ENCODE peak calls at places on chromosomes 3 and 15, in four cellular contexts. One of them, this sample, is unnamed.

GRCh38 chr3:86175593-86175992 is 815.4 kb downstream of the VGLL3 start:
- DNase-seq in Panc1: no peak
- DNase-seq in HepG2: no peak
- DNase-seq in HCT116: no peak
- DNase-seq in this sample: no peak

GRCh38 chr3:48565591-48566400 is 2.2 kb upstream of the UCN2 start:
- DNase-seq in Panc1: no peak
- DNase-seq in HepG2: no peak
- DNase-seq in HCT116: peak; percentile 21
- DNase-seq in this sample: no peak

GRCh38 chr3:156291269-156292123 is 171.1 kb downstream of the KCNAB1 start:
- DNase-seq in Panc1: no peak
- DNase-seq in HepG2: no peak
- DNase-seq in HCT116: no peak
- DNase-seq in this sample: no peak

GRCh38 chr3:156180077-156180476 is 59.7 kb downstream of the KCNAB1 start:
- DNase-seq in Panc1: no peak
- DNase-seq in HepG2: no peak
- DNase-seq in HCT116: no peak
- DNase-seq in this sample: no peak

GRCh38 chr3:11059799-11060115 is 67.2 kb downstream of the SLC6A1 start:
- DNase-seq in Panc1: no peak
- DNase-seq in HepG2: no peak
- DNase-seq in HCT116: no peak
- DNase-seq in this sample: no peak

GRCh38 chr3:169623971-169624370 is 39.5 kb downstream of the MECOM start:
- DNase-seq in Panc1: no peak
- DNase-seq in HepG2: no peak
- DNase-seq in HCT116: no peak
- DNase-seq in this sample: no peak

GRCh38 chr15:51759557-51760070 is 8.2 kb downstream of the TMOD2 start:
- DNase-seq in Panc1: no peak
- DNase-seq in HepG2: peak; percentile 6
- DNase-seq in HCT116: no peak
- DNase-seq in this sample: peak; percentile 50

GRCh38 chr3:197352382-197352781 is 54.0 kb upstream of the DLG1 start:
- DNase-seq in Panc1: no peak
- DNase-seq in HepG2: no peak
- DNase-seq in HCT116: no peak
- DNase-seq in this sample: no peak

GRCh38 chr15:51935466-51936118 is 36.0 kb downstream of the LEO1 start:
- DNase-seq in Panc1: no peak
- DNase-seq in HepG2: no peak
- DNase-seq in HCT116: no peak
- DNase-seq in this sample: no peak

GRCh38 chr3:156847746-156848339 is 21.7 kb downstream of the LEKR1 start:
- DNase-seq in Panc1: no peak
- DNase-seq in HepG2: no peak
- DNase-seq in HCT116: no peak
- DNase-seq in this sample: no peak

GRCh38 chr15:63896336-63897115 is 62.8 kb upstream of the HERC1 start:
- DNase-seq in Panc1: no peak
- DNase-seq in HepG2: peak; percentile 32
- DNase-seq in HCT116: no peak
- DNase-seq in this sample: peak; percentile 87

GRCh38 chr15:60933914-60934885 is 294.9 kb downstream of the RORA start:
- DNase-seq in Panc1: no peak
- DNase-seq in HepG2: no peak
- DNase-seq in HCT116: no peak
- DNase-seq in this sample: no peak

GRCh38 chr3:135871311-135871710 is 94.2 kb upstream of the PPP2R3A start:
- DNase-seq in Panc1: no peak
- DNase-seq in HepG2: no peak
- DNase-seq in HCT116: no peak
- DNase-seq in this sample: no peak

GRCh38 chr15:49696441-49696840 is 75.6 kb downstream of the DTWD1 start:
- DNase-seq in Panc1: no peak
- DNase-seq in HepG2: no peak
- DNase-seq in HCT116: no peak
- DNase-seq in this sample: no peak

GRCh38 chr3:150050510-150050909 is 79.8 kb upstream of the PFN2 start:
- DNase-seq in Panc1: no peak
- DNase-seq in HepG2: no peak
- DNase-seq in HCT116: no peak
- DNase-seq in this sample: peak; percentile 47

GRCh38 chr3:72990701-72991395 is 5.8 kb upstream of the PPP4R2 start:
- DNase-seq in Panc1: no peak
- DNase-seq in HepG2: no peak
- DNase-seq in HCT116: no peak
- DNase-seq in this sample: no peak

GRCh38 chr3:195802261-195802701 is 9.4 kb downstream of the MUC4 start:
- DNase-seq in Panc1: no peak
- DNase-seq in HepG2: no peak
- DNase-seq in HCT116: no peak
- DNase-seq in this sample: no peak

GRCh38 chr3:83567935-83568334 is 1390.9 kb upstream of the CADM2 start:
- DNase-seq in Panc1: no peak
- DNase-seq in HepG2: no peak
- DNase-seq in HCT116: no peak
- DNase-seq in this sample: no peak

GRCh38 chr3:15377961-15378791 is 45.8 kb upstream of the SH3BP5 start:
- DNase-seq in Panc1: peak; percentile 75
- DNase-seq in HepG2: peak; percentile 89
- DNase-seq in HCT116: peak; percentile 91
- DNase-seq in this sample: peak; percentile 83

GRCh38 chr3:71304684-71305083 is 278.8 kb downstream of the FOXP1 start:
- DNase-seq in Panc1: no peak
- DNase-seq in HepG2: peak; percentile 15
- DNase-seq in HCT116: no peak
- DNase-seq in this sample: no peak
- TF ChIP-seq CTCF in Panc1: no peak
- TF ChIP-seq CTCF in HepG2: peak; percentile 49
- TF ChIP-seq CTCF in HCT116: no peak
- TF ChIP-seq CTCF in this sample: no peak

GRCh38 chr3:124088801-124089200 is 96.9 kb upstream of the ROPN1 start:
- DNase-seq in Panc1: no peak
- DNase-seq in HepG2: no peak
- DNase-seq in HCT116: no peak
- DNase-seq in this sample: no peak

GRCh38 chr3:124097362-124098120 is 105.6 kb upstream of the ROPN1 start:
- DNase-seq in Panc1: no peak
- DNase-seq in HepG2: no peak
- DNase-seq in HCT116: no peak
- DNase-seq in this sample: no peak

GRCh38 chr3:124094496-124094895 is 102.6 kb upstream of the ROPN1 start:
- DNase-seq in Panc1: no peak
- DNase-seq in HepG2: no peak
- DNase-seq in HCT116: no peak
- DNase-seq in this sample: peak; percentile 1

GRCh38 chr3:124092811-124093210 is 100.9 kb upstream of the ROPN1 start:
- DNase-seq in Panc1: no peak
- DNase-seq in HepG2: no peak
- DNase-seq in HCT116: no peak
- DNase-seq in this sample: no peak
- TF ChIP-seq TCF7L2 in Panc1: no peak
- TF ChIP-seq TCF7L2 in HepG2: no peak
- TF ChIP-seq TCF7L2 in HCT116: no peak
- TF ChIP-seq TCF7L2 in this sample: no peak

GRCh38 chr3:66638717-66639116 is 137.9 kb upstream of the LRIG1 start:
- DNase-seq in Panc1: no peak
- DNase-seq in HepG2: no peak
- DNase-seq in HCT116: peak; percentile 8
- DNase-seq in this sample: no peak
- TF ChIP-seq CTCF in Panc1: no peak
- TF ChIP-seq CTCF in HepG2: no peak
- TF ChIP-seq CTCF in HCT116: no peak
- TF ChIP-seq CTCF in this sample: no peak

DNA sequence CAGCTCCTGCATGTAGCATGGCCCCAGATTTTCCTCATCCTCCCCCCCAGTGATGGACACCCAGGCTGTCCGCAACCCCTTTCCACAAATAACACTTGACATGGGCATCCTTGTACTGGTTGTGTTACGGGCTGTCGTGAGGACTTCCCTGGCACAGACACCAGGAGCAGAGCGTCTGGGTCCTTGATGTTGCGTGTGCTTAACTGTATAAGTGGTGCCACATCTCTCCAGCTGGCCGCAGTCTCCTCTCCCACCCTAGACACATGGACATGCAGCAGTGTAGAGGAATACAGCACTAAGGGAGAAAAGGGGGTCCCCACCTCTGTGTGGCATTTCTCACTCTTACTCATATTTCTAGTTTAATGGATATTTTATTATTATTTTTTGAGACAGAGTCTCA is 56.6 kb downstream of the FBLN2 start:
- DNase-seq in Panc1: no peak
- DNase-seq in HepG2: no peak
- DNase-seq in HCT116: no peak
- DNase-seq in this sample: no peak
- TF ChIP-seq TCF7L2 in Panc1: no peak
- TF ChIP-seq TCF7L2 in HepG2: no peak
- TF ChIP-seq TCF7L2 in HCT116: no peak
- TF ChIP-seq TCF7L2 in this sample: no peak

DNA sequence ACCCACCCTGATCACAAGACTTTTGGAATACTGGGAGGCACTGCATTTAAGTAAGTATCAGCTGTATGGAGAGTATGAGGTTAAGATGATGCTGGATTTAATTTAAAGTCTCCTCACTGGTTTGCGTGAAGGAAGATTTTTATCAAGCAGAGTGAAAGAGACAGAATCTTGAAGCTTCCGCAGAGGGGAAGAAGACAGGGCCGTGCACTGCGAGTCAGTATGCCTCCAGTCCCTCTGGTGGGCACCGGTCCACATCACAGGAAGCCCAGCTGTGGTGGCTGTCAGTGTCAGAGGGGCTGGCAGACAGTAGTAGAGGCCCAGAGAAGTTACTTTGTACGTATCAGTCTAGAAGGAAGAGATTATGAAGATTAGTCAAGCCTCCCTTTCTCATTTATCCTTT is 379.0 kb upstream of the TPRG1 start:
- DNase-seq in Panc1: no peak
- DNase-seq in HepG2: peak; percentile 9
- DNase-seq in HCT116: no peak
- DNase-seq in this sample: no peak
- TF ChIP-seq CTCF in Panc1: no peak
- TF ChIP-seq CTCF in HepG2: peak; percentile 36
- TF ChIP-seq CTCF in HCT116: no peak
- TF ChIP-seq CTCF in this sample: no peak

GRCh38 chr3:56782215-56782614 is 19.5 kb downstream of the ARHGEF3 start:
- DNase-seq in Panc1: no peak
- DNase-seq in HepG2: peak; percentile 92
- DNase-seq in HCT116: no peak
- DNase-seq in this sample: no peak
- TF ChIP-seq TCF7L2 in Panc1: no peak
- TF ChIP-seq TCF7L2 in HepG2: peak; percentile 50
- TF ChIP-seq TCF7L2 in HCT116: no peak
- TF ChIP-seq TCF7L2 in this sample: no peak

This sample was measured in K562.